ENCODE peak calls at places on chromosomes 1 and 21, in six cellular contexts. H is activated T-cell treated with anti-CD3 and anti-CD28 coated beads for 1 hour; F is activated B cell treated with CpG ODN at 0.5 μM for 24 hours; U is left colon; A is naive thymus-derived CD4-positive, alpha-beta T cell; G is activated naive CD4-positive, alpha-beta T cell. W is an unnamed sample.

GRCh38 chr1:84223751-84224432 is 77.6 kb upstream of the SAMD13 start:
- DNase-seq in A (no peak), U (no peak), F (no peak), G (no peak), H (no peak), W (no peak)

GRCh38 chr1:165144757-165145397 is 211.6 kb downstream of the LMX1A start:
- DNase-seq in G (no peak), H (peak), A (no peak), U (peak), F (no peak), W (no peak)

GRCh38 chr1:76830373-76830772 is 36.9 kb upstream of the ST6GALNAC5 start:
- DNase-seq in U (no peak), A (no peak), F (no peak), H (no peak), G (no peak), W (no peak)

GRCh38 chr1:58823481-58824010 is 39.7 kb upstream of the JUN start:
- DNase-seq in A (no peak), H (no peak), F (no peak), U (no peak), G (no peak), W (no peak)

GRCh38 chr1:101262601-101263348 is 26.0 kb downstream of the S1PR1 start:
- DNase-seq in H (no peak), F (no peak), A (no peak), U (no peak), G (no peak), W (no peak)

GRCh38 chr1:44483089-44483488 is 78.0 kb downstream of the RNF220 start:
- DNase-seq in U (no peak), H (no peak), F (no peak), G (no peak), A (no peak), W (no peak)

GRCh38 chr1:59364012-59364411 is 67.1 kb downstream of the FGGY start:
- DNase-seq in A (no peak), U (no peak), G (no peak), H (no peak), F (no peak), W (no peak)

GRCh38 chr1:171754381-171754705 is 12.5 kb upstream of the VAMP4 start:
- DNase-seq in U (no peak), G (no peak), A (no peak), F (no peak), H (no peak), W (no peak)

GRCh38 chr1:52203935-52204625 is 62.2 kb downstream of the ZFYVE9 start:
- DNase-seq in F (no peak), H (no peak), A (no peak), U (no peak), G (no peak), W (no peak)

GRCh38 chr1:202671388-202671787 is 38.9 kb downstream of the SYT2 start:
- DNase-seq in G (no peak), F (no peak), U (no peak), A (no peak), H (no peak), W (no peak)

GRCh38 chr1:53502641-53503432 is 43.6 kb downstream of the DMRTB1 start:
- DNase-seq in G (no peak), A (no peak), F (no peak), H (no peak), U (no peak), W (no peak)

GRCh38 chr21:16180613-16181012 is 450.8 kb downstream of the USP25 start:
- DNase-seq in F (no peak), U (no peak), A (no peak), G (no peak), H (no peak), W (no peak)

GRCh38 chr1:188277771-188278170 is 1449.0 kb downstream of the PLA2G4A start:
- DNase-seq in H (no peak), U (no peak), F (no peak), G (no peak), A (no peak), W (no peak)

GRCh38 chr1:245074898-245075297 is 79.9 kb upstream of the KIF26B start:
- DNase-seq in U (no peak), A (no peak), F (no peak), H (no peak), G (no peak), W (no peak)

GRCh38 chr1:7549277-7549676 is 221.8 kb upstream of the VAMP3 start:
- DNase-seq in A (peak), U (no peak), H (no peak), G (no peak), F (no peak), W (no peak)

GRCh38 chr1:231818342-231818741 is 191.8 kb downstream of the DISC1 start:
- DNase-seq in H (no peak), F (no peak), U (no peak), G (no peak), A (no peak), W (no peak)

GRCh38 chr1:46003315-46003714 is 129.1 kb downstream of the PIK3R3 start:
- DNase-seq in G (no peak), U (no peak), H (no peak), F (no peak), A (no peak), W (no peak)

GRCh38 chr1:76293831-76294230 is 219.3 kb downstream of the ST6GALNAC3 start:
- DNase-seq in G (no peak), U (no peak), F (no peak), H (no peak), A (no peak), W (no peak)

GRCh38 chr1:42040159-42040558 is 113.1 kb upstream of the GUCA2B start:
- DNase-seq in A (no peak), F (no peak), U (no peak), G (no peak), H (no peak), W (no peak)

GRCh38 chr1:171061425-171062143 is 29.1 kb upstream of the FMO3 start:
- DNase-seq in F (no peak), H (no peak), U (no peak), G (no peak), A (no peak), W (no peak)

GRCh38 chr1:237972186-237972585 is 81.5 kb upstream of the ZP4 start:
- DNase-seq in A (no peak), F (no peak), H (no peak), G (no peak), U (no peak), W (no peak)

GRCh38 chr1:157113116-157113515 is 13.5 kb upstream of the ETV3L start:
- DNase-seq in H (no peak), F (no peak), G (no peak), A (no peak), U (peak), W (no peak)

GRCh38 chr1:180098242-180098995 is 56.2 kb upstream of the QSOX1 start:
- DNase-seq in U (no peak), G (no peak), A (no peak), H (no peak), F (no peak), W (no peak)

GRCh38 chr1:163205513-163205912 is 2.8 kb upstream of the RGS5 start:
- DNase-seq in A (no peak), G (no peak), H (no peak), F (no peak), U (no peak), W (no peak)

GRCh38 chr1:174243451-174244000 is 84.2 kb downstream of the RABGAP1L start:
- DNase-seq in G (no peak), U (no peak), H (no peak), A (no peak), F (no peak), W (no peak)

GRCh38 chr1:69567847-69568434 is at the start of gene LRRC7:
- DNase-seq in F (no peak), U (no peak), H (no peak), G (no peak), A (no peak), W (peak)

GRCh38 chr1:1908506-1908791 is 6.6 kb upstream of the CALML6 start:
- DNase-seq in G (no peak), H (no peak), U (peak), F (peak), A (no peak), W (no peak)

GRCh38 chr1:239717097-239718051 is 331.0 kb downstream of the CHRM3 start:
- DNase-seq in U (no peak), F (no peak), G (no peak), H (no peak), A (no peak), W (no peak)

GRCh38 chr1:24351247-24351646 is 32.1 kb downstream of the GRHL3 start:
- DNase-seq in G (no peak), F (no peak), A (peak), H (no peak), U (no peak), W (no peak)

GRCh38 chr1:37477198-37477931 is 3.0 kb downstream of the ZC3H12A start:
- DNase-seq in F (peak), G (peak), H (peak), U (peak), A (peak), W (peak)

GRCh38 chr1:185559684-185560310 is 174.4 kb upstream of the HMCN1 start:
- DNase-seq in G (no peak), U (peak), H (no peak), A (peak), F (no peak), W (no peak)

GRCh38 chr1:94115900-94116436 is 5.0 kb downstream of the ABCA4 start:
- DNase-seq in U (no peak), F (no peak), A (no peak), G (no peak), H (no peak), W (no peak)

GRCh38 chr1:22535399-22535798 is 27.9 kb upstream of the EPHA8 start:
- DNase-seq in G (no peak), F (no peak), H (no peak), A (no peak), U (no peak), W (no peak)

GRCh38 chr1:91609571-91609970 is 108.9 kb downstream of the CDC7 start:
- DNase-seq in G (no peak), U (no peak), F (no peak), H (no peak), A (no peak), W (no peak)

GRCh38 chr21:41585199-41585994 is 77.4 kb upstream of the TMPRSS2 start:
- DNase-seq in F (no peak), H (no peak), U (no peak), G (no peak), A (no peak), W (no peak)